ENCODE peak calls at places on chromosome 9, in seven cellular contexts. I, C, M, G, R, T and X are unnamed samples.

GRCh38 chr9:111438576-111439235 is 45.5 kb downstream of the ECPAS start:
- DNase-seq in I (peak; percentile 53), C (peak; percentile 12), M (no peak), G (no peak), R (no peak), T (no peak), X (no peak)

GRCh38 chr9:129312251-129312650 is 134.2 kb upstream of the IER5L start:
- DNase-seq in I (no peak), C (no peak), M (no peak), G (no peak), R (no peak), T (no peak), X (no peak)

GRCh38 chr9:134381671-134382505 is 55.6 kb downstream of the RXRA start:
- DNase-seq in I (no peak), C (no peak), M (no peak), G (no peak), R (no peak), T (no peak), X (no peak)

GRCh38 chr9:129245276-129245675 is 67.2 kb upstream of the IER5L start:
- DNase-seq in I (no peak), C (no peak), M (no peak), G (peak; percentile 20), R (no peak), T (no peak), X (no peak)

GRCh38 chr9:3277200-3277599 is 248.6 kb downstream of the RFX3 start:
- DNase-seq in I (no peak), C (no peak), M (no peak), G (no peak), R (no peak), T (no peak), X (no peak)

GRCh38 chr9:105994970-105995369 is 300.6 kb downstream of the TMEM38B start:
- DNase-seq in I (no peak), C (no peak), M (peak; percentile 13), G (peak; percentile 48), R (no peak), T (no peak), X (no peak)

GRCh38 chr9:132181796-132182521 is 20.1 kb downstream of the NTNG2 start:
- DNase-seq in I (peak; percentile 76), C (no peak), M (no peak), G (no peak), R (no peak), T (no peak), X (peak; percentile 79)

GRCh38 chr9:128685636-128686489 is 3.2 kb upstream of the SET start:
- DNase-seq in I (no peak), C (no peak), M (no peak), G (no peak), R (no peak), T (no peak), X (no peak)

GRCh38 chr9:109910616-109911568 is 130.9 kb downstream of the PALM2AKAP2 start:
- DNase-seq in I (no peak), C (no peak), M (no peak), G (no peak), R (peak; percentile 34), T (no peak), X (no peak)

GRCh38 chr9:75238311-75238976 is 150.1 kb downstream of the OSTF1 start:
- DNase-seq in I (peak; percentile 48), C (peak; percentile 29), M (peak; percentile 16), G (peak; percentile 74), R (peak; percentile 22), T (peak; percentile 61), X (peak; percentile 42)

GRCh38 chr9:26308328-26308727 is 584.3 kb downstream of the CAAP1 start:
- DNase-seq in I (no peak), C (no peak), M (no peak), G (no peak), R (no peak), T (no peak), X (no peak)

GRCh38 chr9:132885691-132886357 is 7.1 kb downstream of the SPACA9 start:
- DNase-seq in I (no peak), C (no peak), M (no peak), G (no peak), R (no peak), T (no peak), X (no peak)

GRCh38 chr9:125999504-125999881 is 252.3 kb downstream of the PBX3 start:
- DNase-seq in I (no peak), C (no peak), M (no peak), G (no peak), R (no peak), T (no peak), X (no peak)

GRCh38 chr9:95556521-95556920 is 39.8 kb upstream of the PTCH1 start:
- DNase-seq in I (no peak), C (no peak), M (no peak), G (no peak), R (no peak), T (no peak), X (no peak)